ENCODE peak calls at places on chromosomes 16 and 17, in four cellular contexts. Y, Q, F and P are unnamed samples.

GRCh38 chr16:50747206-50747956 is 5.5 kb downstream of the CYLD start:
- DNase-seq in Y (no peak), F (peak; percentile 46), Q (peak; percentile 57), P (no peak)

GRCh38 chr16:88686062-88686438 is 257 bp downstream of the SNAI3 start:
- DNase-seq in F (no peak), Y (peak; percentile 63), Q (no peak), P (no peak)

GRCh38 chr16:10103700-10104099 is 78.5 kb downstream of the GRIN2A start:
- DNase-seq in F (no peak), Y (no peak), Q (no peak), P (no peak)

GRCh38 chr16:88878967-88879787 is 12.7 kb upstream of the PABPN1L start:
- DNase-seq in F (no peak), Q (no peak), Y (no peak), P (no peak)

GRCh38 chr17:82097187-82097918 is 683 bp downstream of the FASN start:
- DNase-seq in Q (no peak), F (no peak), Y (peak; percentile 73), P (no peak)

GRCh38 chr16:76579277-76579676 is 302.1 kb downstream of the CNTNAP4 start:
- DNase-seq in Y (peak; percentile 24), Q (no peak), F (no peak), P (no peak)

GRCh38 chr16:88838566-88838965 is 18.2 kb downstream of the GALNS start:
- DNase-seq in Y (no peak), Q (no peak), F (no peak), P (no peak)

GRCh38 chr17:40598928-40599627 is 33.8 kb upstream of the CCR7 start:
- DNase-seq in Y (no peak), F (no peak), Q (peak; percentile 97), P (no peak)

GRCh38 chr16:5062790-5063765 is 2.7 kb downstream of the C16orf89 start:
- DNase-seq in Y (no peak), Q (no peak), F (no peak), P (no peak)

GRCh38 chr17:49760909-49761558 is 2.9 kb downstream of the FAM117A start:
- DNase-seq in Y (peak; percentile 68), Q (no peak), F (no peak), P (no peak)

GRCh38 chr17:49972486-49973270 is 3.7 kb downstream of the DLX4 start:
- DNase-seq in F (no peak), Y (no peak), Q (no peak), P (peak; percentile 39)

GRCh38 chr17:19299866-19300265 is 62.7 kb downstream of the B9D1 start:
- DNase-seq in Q (no peak), Y (no peak), F (no peak), P (no peak)

GRCh38 chr17:1019451-1019850 is 22.5 kb downstream of the TIMM22 start:
- DNase-seq in F (no peak), Y (no peak), Q (no peak), P (no peak)

GRCh38 chr16:20806168-20807050 is at the start of the genes ERI2 and REXO5:
- DNase-seq in Q (peak; percentile 59), F (peak; percentile 98), Y (peak; percentile 94), P (peak; percentile 91)

GRCh38 chr16:58116529-58116928 is 12.7 kb downstream of the CFAP20 start:
- DNase-seq in Y (no peak), F (no peak), Q (no peak), P (no peak)

GRCh38 chr17:28711723-28712036 is at the start of gene PROCA1:
- DNase-seq in Y (peak; percentile 72), F (no peak), Q (no peak), P (peak; percentile 74)

GRCh38 chr17:75153854-75154194 is 488 bp downstream of the JPT1 start:
- DNase-seq in F (no peak), Q (no peak), Y (peak; percentile 51), P (no peak)

GRCh38 chr16:86496929-86497381 is 13.4 kb upstream of the FOXF1 start:
- DNase-seq in Q (no peak), F (no peak), Y (no peak), P (no peak)

GRCh38 chr17:40374965-40375498 is 10.5 kb upstream of the GJD3 start:
- DNase-seq in Y (no peak), Q (no peak), F (no peak), P (no peak)

GRCh38 chr17:75181608-75182318 is 996 bp downstream of the SUMO2 start:
- DNase-seq in F (no peak), Y (peak; percentile 13), Q (no peak), P (no peak)

GRCh38 chr16:86515780-86516617 is 5.7 kb downstream of the FOXF1 start:
- DNase-seq in Q (no peak), F (no peak), Y (no peak), P (no peak)

GRCh38 chr16:1788095-1788707 is 5.3 kb downstream of the IGFALS start:
- DNase-seq in F (no peak), Y (no peak), Q (no peak), P (no peak)

GRCh38 chr17:19386974-19387920 is at the start of gene MFAP4:
- DNase-seq in Y (no peak), Q (no peak), F (no peak), P (peak; percentile 73)

GRCh38 chr17:2210726-2211125 is 92.9 kb downstream of the SMG6 start:
- DNase-seq in Y (no peak), Q (no peak), F (no peak), P (no peak)

GRCh38 chr16:23433261-23433920 is 19.6 kb downstream of the COG7 start:
- DNase-seq in F (peak; percentile 38), Q (no peak), Y (no peak), P (no peak)

GRCh38 chr17:61505846-61506627 is 53.8 kb downstream of the TBX4 start:
- DNase-seq in F (no peak), Y (no peak), Q (no peak), P (no peak)

GRCh38 chr16:76931186-76931585 is 259.8 kb upstream of the MON1B start:
- DNase-seq in F (no peak), Q (no peak), Y (no peak), P (no peak)

GRCh38 chr17:57862990-57863667 is 13.3 kb upstream of the MRPS23 start:
- DNase-seq in Y (peak; percentile 79), F (peak; percentile 94), Q (no peak), P (no peak)

GRCh38 chr17:29572691-29573557 is 4.4 kb downstream of the TP53I13 start:
- DNase-seq in Y (peak; percentile 64), F (no peak), Q (no peak), P (peak; percentile 64)

GRCh38 chr17:1649844-1650409 is at the start of gene RILP:
- DNase-seq in Y (peak; percentile 89), Q (no peak), F (peak; percentile 89), P (peak; percentile 57)

GRCh38 chr17:33667052-33667509 is 374.0 kb upstream of the ASIC2 start:
- DNase-seq in Q (peak; percentile 48), F (no peak), Y (no peak), P (no peak)

GRCh38 chr17:70968302-70968701 is 799.0 kb downstream of the KCNJ2 start:
- DNase-seq in Q (no peak), F (no peak), Y (no peak), P (no peak)

DNA sequence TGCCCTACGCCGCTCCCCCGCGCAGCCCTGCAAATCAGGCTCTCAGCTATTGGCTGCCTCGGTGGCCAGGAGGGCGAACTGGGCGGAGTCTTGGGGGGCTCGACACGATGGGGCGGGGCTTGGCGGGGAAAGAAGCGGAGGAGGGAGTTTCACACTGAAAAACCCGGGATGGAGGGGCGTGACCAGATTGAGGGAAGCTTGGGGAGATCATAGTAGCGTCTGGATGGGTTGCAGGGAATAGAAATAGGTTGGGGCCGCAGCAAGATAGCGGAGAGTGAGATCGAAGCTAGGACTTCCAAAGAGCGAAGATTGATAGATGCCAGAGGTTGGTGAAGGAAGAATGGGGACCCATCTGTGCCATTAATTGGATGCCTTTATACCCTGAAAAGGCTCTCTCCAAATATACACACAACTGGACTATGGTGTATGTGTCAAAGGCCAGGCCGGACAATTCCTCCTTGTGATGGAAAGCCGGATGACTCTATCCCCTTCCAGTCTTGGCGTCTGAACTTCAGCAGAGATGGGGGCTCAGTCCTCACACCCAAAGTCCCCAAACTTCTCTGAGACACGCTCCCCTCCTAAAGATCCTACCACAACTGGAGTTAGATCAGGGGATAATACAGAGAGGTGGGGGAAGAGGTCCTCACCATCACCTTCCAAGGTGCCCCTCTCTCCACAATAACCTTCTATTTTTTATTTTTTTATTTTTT is 384 bp upstream of the STAC2 start:
- DNase-seq in Q (no peak), Y (peak; percentile 83), F (no peak), P (peak; percentile 98)
- TF ChIP-seq CREB1 in Q (no peak), Y (no peak), F (no peak), P (no peak)

DNA sequence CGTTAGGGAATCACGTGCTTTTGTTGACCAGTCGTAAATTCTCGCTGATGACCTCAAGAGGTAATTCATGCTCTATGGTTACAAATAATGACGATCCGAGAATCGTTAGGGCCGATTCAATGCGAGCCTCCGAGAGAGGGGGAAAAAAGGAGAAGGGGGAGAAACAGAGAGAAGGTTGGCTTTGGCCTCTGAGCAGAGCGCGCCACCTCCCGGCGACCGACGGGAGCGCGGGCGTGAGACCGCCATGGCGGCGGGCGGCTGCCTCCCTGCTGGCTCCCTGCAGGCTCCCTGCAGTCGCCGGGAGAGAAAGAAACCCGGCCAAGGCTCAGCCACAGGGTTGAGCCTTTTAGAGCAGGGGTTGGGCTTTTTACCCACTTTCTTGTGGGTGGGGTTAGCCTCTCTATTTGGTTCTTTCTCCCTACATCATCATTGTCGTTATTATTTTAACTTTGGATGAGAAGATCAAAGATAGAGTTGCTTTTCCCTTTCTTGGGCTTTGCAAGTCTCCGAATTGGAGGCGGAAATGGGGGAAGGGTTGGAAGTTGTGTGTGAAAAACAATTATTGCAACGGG is 347 bp upstream of the HOXB5 start:
- DNase-seq in F (peak; percentile 31), Q (no peak), Y (peak; percentile 87), P (peak; percentile 90)
- TF ChIP-seq CBFB in F (no peak), Q (no peak), Y (no peak), P (no peak)

DNA sequence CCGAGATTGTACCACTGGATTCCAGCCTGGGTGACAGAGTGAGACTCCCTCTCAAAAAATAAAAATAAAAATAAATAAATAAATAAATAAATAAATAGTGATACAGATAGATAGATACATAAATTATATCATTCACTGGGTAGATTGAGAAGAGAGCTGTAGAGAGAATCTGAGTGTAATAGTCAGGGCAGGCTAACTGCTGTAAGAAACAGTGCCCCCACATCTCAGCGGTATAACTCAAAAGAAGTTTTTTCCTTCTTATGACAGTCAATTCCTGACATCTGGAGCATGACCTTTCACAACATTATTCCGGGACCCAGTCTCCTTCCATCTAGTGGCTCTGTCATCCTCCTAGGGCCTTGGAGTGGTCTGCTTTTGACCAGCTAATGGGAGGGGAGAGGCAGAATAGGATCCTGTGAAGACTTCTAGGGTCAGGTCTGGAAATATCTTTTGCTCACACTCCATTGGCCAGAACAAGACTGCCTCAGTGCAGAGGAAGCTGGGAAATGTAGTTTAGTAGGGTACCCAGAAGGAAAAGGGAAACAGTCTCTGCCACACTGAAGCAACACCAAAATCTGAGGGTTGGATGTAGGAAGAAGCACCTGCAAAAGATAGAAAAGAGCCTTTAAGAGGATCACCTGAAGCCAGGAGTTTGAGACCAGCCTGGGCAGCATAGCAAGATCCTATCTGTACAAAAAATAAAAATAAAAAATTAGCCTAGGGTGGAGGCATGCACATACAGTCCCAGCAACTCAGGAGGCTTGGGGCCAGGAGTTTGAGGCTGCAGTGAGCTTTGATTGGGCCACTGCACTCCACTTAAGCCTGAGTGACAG is 3.0 kb upstream of the QPRT start:
- DNase-seq in Q (no peak), Y (peak; percentile 60), F (peak; percentile 60), P (no peak)
- TF ChIP-seq CREB1 in Q (peak; percentile 22), Y (no peak), F (peak; percentile 73), P (no peak)

GRCh38 chr16:8645141-8645521 is 23.6 kb downstream of the METTL22 start:
- DNase-seq in F (no peak), Y (no peak), Q (no peak), P (no peak)
- TF ChIP-seq CBFB in F (no peak), Y (no peak), Q (no peak), P (no peak)